ENCODE peak calls at places on chromosomes 1 and 21, in four cellular contexts. A, T, X and C are unnamed samples.

GRCh38 chr1:207863893-207864535 is 46.9 kb downstream of the CD34 start:
- DNase-seq in T (no peak), A (no peak), X (no peak), C (no peak)

GRCh38 chr21:16113052-16113715 is 383.4 kb downstream of the USP25 start:
- DNase-seq in T (no peak), A (no peak), X (no peak), C (no peak)

GRCh38 chr1:3356827-3357457 is 97.5 kb upstream of the ARHGEF16 start:
- DNase-seq in X (no peak), A (no peak), T (no peak), C (no peak)

GRCh38 chr21:42028754-42029385 is 18.7 kb upstream of the ZBTB21 start:
- DNase-seq in T (no peak), A (no peak), X (no peak), C (no peak)

GRCh38 chr21:43866659-43867331 is 1.8 kb downstream of the AGPAT3 start:
- DNase-seq in X (no peak), A (peak; percentile 37), T (no peak), C (no peak)

GRCh38 chr1:207221934-207222351 is 99.5 kb upstream of the CD55 start:
- DNase-seq in A (no peak), T (no peak), X (no peak), C (no peak)

GRCh38 chr1:174626031-174627020 is 178.6 kb downstream of the GPR52 start:
- DNase-seq in A (no peak), T (no peak), X (no peak), C (no peak)

GRCh38 chr1:22952694-22953391 is 19.8 kb downstream of the LACTBL1 start:
- DNase-seq in T (no peak), A (no peak), X (no peak), C (no peak)

GRCh38 chr1:19651141-19651737 is 7.1 kb downstream of the NBL1 start:
- DNase-seq in A (no peak), X (no peak), T (peak; percentile 59), C (no peak)

GRCh38 chr1:154911691-154912550 is 24.6 kb downstream of the PMVK start:
- DNase-seq in T (peak; percentile 31), A (no peak), X (no peak), C (no peak)

GRCh38 chr1:36571106-36571505 is 88.4 kb upstream of the CSF3R start:
- DNase-seq in X (no peak), A (no peak), T (no peak), C (peak; percentile 38)

GRCh38 chr1:197234581-197234980 is 33.5 kb upstream of the CRB1 start:
- DNase-seq in T (no peak), A (no peak), X (no peak), C (no peak)

GRCh38 chr1:117632269-117633067 is 26.6 kb downstream of the TENT5C start:
- DNase-seq in X (no peak), A (no peak), T (no peak), C (no peak)

GRCh38 chr1:198346178-198346577 is 189.4 kb downstream of the NEK7 start:
- DNase-seq in A (no peak), T (no peak), X (no peak), C (no peak)

GRCh38 chr1:226424228-226425003 is 16.5 kb upstream of the PARP1 start:
- DNase-seq in T (no peak), X (no peak), A (no peak), C (no peak)

GRCh38 chr1:180232521-180233043 is 2.5 kb downstream of the LHX4 start:
- DNase-seq in X (no peak), A (no peak), T (no peak), C (no peak)

GRCh38 chr1:51861669-51862068 is 16.9 kb downstream of the NRDC start:
- DNase-seq in A (no peak), T (no peak), X (no peak), C (no peak)

GRCh38 chr1:159799446-159799985 is 2.6 kb upstream of the FCRL6 start:
- DNase-seq in X (no peak), T (no peak), A (no peak), C (no peak)

GRCh38 chr1:172997941-172998361 is 52.8 kb downstream of the TNFSF18 start:
- DNase-seq in X (no peak), T (no peak), A (no peak), C (no peak)

GRCh38 chr21:33246506-33246905 is 16.8 kb downstream of the IFNAR2 start:
- DNase-seq in A (no peak), T (no peak), X (no peak), C (no peak)

GRCh38 chr1:21664806-21665588 is 4.2 kb downstream of the RAP1GAP start:
- DNase-seq in X (no peak), A (no peak), T (no peak), C (peak; percentile 20)

GRCh38 chr1:92556350-92556749 is 69.6 kb upstream of the GFI1 start:
- DNase-seq in X (no peak), A (no peak), T (no peak), C (no peak)

GRCh38 chr1:78911956-78912880 is 94.3 kb downstream of the ADGRL4 start:
- DNase-seq in T (no peak), A (no peak), X (no peak), C (no peak)

GRCh38 chr1:232474821-232475220 is 155.1 kb downstream of the SIPA1L2 start:
- DNase-seq in X (no peak), T (no peak), A (no peak), C (no peak)

GRCh38 chr1:112634367-112634766 is 14.7 kb downstream of the CAPZA1 start:
- DNase-seq in T (no peak), X (no peak), A (no peak), C (no peak)

GRCh38 chr1:230825061-230825803 is 43.1 kb downstream of the C1orf198 start:
- DNase-seq in X (no peak), T (no peak), A (no peak), C (no peak)

GRCh38 chr21:33231526-33231925 is 1.8 kb downstream of the IFNAR2 start:
- DNase-seq in X (no peak), A (peak; percentile 22), T (no peak), C (no peak)

GRCh38 chr1:218357893-218358232 is 12.7 kb downstream of the TGFB2 start:
- DNase-seq in A (no peak), T (no peak), X (no peak), C (no peak)

GRCh38 chr1:54329337-54329954 is 76.7 kb downstream of the SSBP3 start:
- DNase-seq in T (no peak), X (no peak), A (no peak), C (no peak)

GRCh38 chr1:38858833-38859560 is 575 bp downstream of the RRAGC start:
- DNase-seq in T (peak; percentile 52), A (peak; percentile 16), X (peak; percentile 27), C (peak; percentile 51)

GRCh38 chr1:119911775-119912174 is 15.5 kb upstream of the ADAM30 start:
- DNase-seq in X (no peak), A (no peak), T (no peak), C (no peak)

GRCh38 chr1:32539584-32540571 is 651 bp downstream of the ZBTB8A start:
- DNase-seq in A (no peak), X (peak; percentile 4), T (peak; percentile 24), C (no peak)

GRCh38 chr1:3907031-3907534 is 7.0 kb upstream of the C1orf174 start:
- DNase-seq in T (no peak), A (no peak), X (no peak), C (no peak)

GRCh38 chr1:2384941-2385481 is 6.3 kb downstream of the MORN1 start:
- DNase-seq in X (peak; percentile 68), A (no peak), T (no peak), C (peak; percentile 35)

GRCh38 chr1:112666917-112667316 is 7.5 kb upstream of the MOV10 start:
- DNase-seq in A (no peak), T (no peak), X (no peak), C (no peak)

GRCh38 chr1:55074455-55074854 is 35.1 kb downstream of the PCSK9 start:
- DNase-seq in A (no peak), X (no peak), T (no peak), C (no peak)

GRCh38 chr21:24514081-24514733 is 1093.1 kb downstream of the MRPL39 start:
- DNase-seq in A (no peak), X (no peak), T (no peak), C (no peak)